ENCODE peak calls at places on chromosomes 1 and 21, in seven cellular contexts. One of them, this sample, is unnamed.

GRCh38 chr1:234611799-234612351 is 1.9 kb upstream of the IRF2BP2 start:
- DNase-seq in AG04450: no peak
- DNase-seq in astrocyte of the spinal cord: no peak
- DNase-seq in endodermal cell: peak; percentile 72
- DNase-seq in lung: no peak
- DNase-seq in cardiac fibroblast: peak; percentile 54
- DNase-seq in GM23338: no peak
- DNase-seq in this sample: no peak

GRCh38 chr1:223430221-223430620 is 37.0 kb downstream of the CCDC185 start:
- DNase-seq in AG04450: no peak
- DNase-seq in astrocyte of the spinal cord: no peak
- DNase-seq in endodermal cell: no peak
- DNase-seq in lung: no peak
- DNase-seq in cardiac fibroblast: no peak
- DNase-seq in GM23338: no peak
- DNase-seq in this sample: no peak

GRCh38 chr1:165886193-165886592 is 58.8 kb downstream of the UCK2 start:
- DNase-seq in AG04450: no peak
- DNase-seq in astrocyte of the spinal cord: no peak
- DNase-seq in endodermal cell: no peak
- DNase-seq in lung: no peak
- DNase-seq in cardiac fibroblast: no peak
- DNase-seq in GM23338: no peak
- DNase-seq in this sample: no peak

GRCh38 chr1:115233598-115233997 is 104.5 kb downstream of the NGF start:
- DNase-seq in AG04450: no peak
- DNase-seq in astrocyte of the spinal cord: no peak
- DNase-seq in endodermal cell: no peak
- DNase-seq in lung: no peak
- DNase-seq in cardiac fibroblast: no peak
- DNase-seq in GM23338: no peak
- DNase-seq in this sample: no peak

GRCh38 chr1:66381626-66382275 is 152.2 kb upstream of the SGIP1 start:
- DNase-seq in AG04450: no peak
- DNase-seq in astrocyte of the spinal cord: no peak
- DNase-seq in endodermal cell: no peak
- DNase-seq in lung: no peak
- DNase-seq in cardiac fibroblast: no peak
- DNase-seq in GM23338: no peak
- DNase-seq in this sample: no peak

GRCh38 chr1:222889445-222889844 is 74.6 kb downstream of the DISP1 start:
- DNase-seq in AG04450: no peak
- DNase-seq in astrocyte of the spinal cord: no peak
- DNase-seq in endodermal cell: no peak
- DNase-seq in lung: no peak
- DNase-seq in cardiac fibroblast: no peak
- DNase-seq in GM23338: no peak
- DNase-seq in this sample: no peak

GRCh38 chr1:98422821-98423220 is 238.7 kb upstream of the SNX7 start:
- DNase-seq in AG04450: no peak
- DNase-seq in astrocyte of the spinal cord: peak; percentile 33
- DNase-seq in endodermal cell: no peak
- DNase-seq in lung: no peak
- DNase-seq in cardiac fibroblast: no peak
- DNase-seq in GM23338: no peak
- DNase-seq in this sample: no peak

GRCh38 chr1:51950701-51951100 is 39.8 kb downstream of the RAB3B start:
- DNase-seq in AG04450: no peak
- DNase-seq in astrocyte of the spinal cord: no peak
- DNase-seq in endodermal cell: no peak
- DNase-seq in lung: no peak
- DNase-seq in cardiac fibroblast: no peak
- DNase-seq in GM23338: no peak
- DNase-seq in this sample: no peak

GRCh38 chr1:63628607-63629006 is 35.4 kb downstream of the PGM1 start:
- DNase-seq in AG04450: no peak
- DNase-seq in astrocyte of the spinal cord: no peak
- DNase-seq in endodermal cell: no peak
- DNase-seq in lung: no peak
- DNase-seq in cardiac fibroblast: no peak
- DNase-seq in GM23338: no peak
- DNase-seq in this sample: no peak

GRCh38 chr1:206000641-206001339 is 2.4 kb downstream of the RAB7B start:
- DNase-seq in AG04450: no peak
- DNase-seq in astrocyte of the spinal cord: no peak
- DNase-seq in endodermal cell: peak; percentile 43
- DNase-seq in lung: no peak
- DNase-seq in cardiac fibroblast: no peak
- DNase-seq in GM23338: no peak
- DNase-seq in this sample: no peak

GRCh38 chr1:39649786-39650185 is 10.3 kb upstream of the HEYL start:
- DNase-seq in AG04450: no peak
- DNase-seq in astrocyte of the spinal cord: no peak
- DNase-seq in endodermal cell: no peak
- DNase-seq in lung: no peak
- DNase-seq in cardiac fibroblast: no peak
- DNase-seq in GM23338: no peak
- DNase-seq in this sample: no peak

GRCh38 chr1:1432951-1433803 is 2.3 kb upstream of the VWA1 start:
- DNase-seq in AG04450: no peak
- DNase-seq in astrocyte of the spinal cord: no peak
- DNase-seq in endodermal cell: peak; percentile 86
- DNase-seq in lung: peak; percentile 89
- DNase-seq in cardiac fibroblast: peak; percentile 36
- DNase-seq in GM23338: peak; percentile 71
- DNase-seq in this sample: no peak

GRCh38 chr1:227793948-227794812 is 21.3 kb upstream of the PRSS38 start:
- DNase-seq in AG04450: peak; percentile 85
- DNase-seq in astrocyte of the spinal cord: peak; percentile 90
- DNase-seq in endodermal cell: peak; percentile 88
- DNase-seq in lung: peak; percentile 52
- DNase-seq in cardiac fibroblast: peak; percentile 90
- DNase-seq in GM23338: peak; percentile 84
- DNase-seq in this sample: no peak

GRCh38 chr1:232377494-232377770 is 252.5 kb downstream of the SIPA1L2 start:
- DNase-seq in AG04450: peak; percentile 7
- DNase-seq in astrocyte of the spinal cord: peak; percentile 81
- DNase-seq in endodermal cell: no peak
- DNase-seq in lung: no peak
- DNase-seq in cardiac fibroblast: peak; percentile 57
- DNase-seq in GM23338: no peak
- DNase-seq in this sample: no peak

GRCh38 chr1:203306970-203307541 is 1.7 kb downstream of the BTG2 start:
- DNase-seq in AG04450: no peak
- DNase-seq in astrocyte of the spinal cord: peak; percentile 24
- DNase-seq in endodermal cell: peak; percentile 74
- DNase-seq in lung: no peak
- DNase-seq in cardiac fibroblast: no peak
- DNase-seq in GM23338: no peak
- DNase-seq in this sample: no peak

GRCh38 chr1:180255538-180256352 is 25.7 kb downstream of the LHX4 start:
- DNase-seq in AG04450: no peak
- DNase-seq in astrocyte of the spinal cord: no peak
- DNase-seq in endodermal cell: no peak
- DNase-seq in lung: no peak
- DNase-seq in cardiac fibroblast: no peak
- DNase-seq in GM23338: no peak
- DNase-seq in this sample: no peak

GRCh38 chr21:24456358-24456757 is 1150.9 kb downstream of the MRPL39 start:
- DNase-seq in AG04450: no peak
- DNase-seq in astrocyte of the spinal cord: peak; percentile 3
- DNase-seq in endodermal cell: no peak
- DNase-seq in lung: no peak
- DNase-seq in cardiac fibroblast: no peak
- DNase-seq in GM23338: no peak
- DNase-seq in this sample: peak; percentile 2

GRCh38 chr1:52792002-52792401 is 50.6 kb upstream of the ZYG11A start:
- DNase-seq in AG04450: no peak
- DNase-seq in astrocyte of the spinal cord: peak; percentile 6
- DNase-seq in endodermal cell: no peak
- DNase-seq in lung: no peak
- DNase-seq in cardiac fibroblast: no peak
- DNase-seq in GM23338: no peak
- DNase-seq in this sample: no peak

GRCh38 chr1:31467005-31467674 is 54.1 kb downstream of the SERINC2 start:
- DNase-seq in AG04450: no peak
- DNase-seq in astrocyte of the spinal cord: peak; percentile 7
- DNase-seq in endodermal cell: no peak
- DNase-seq in lung: no peak
- DNase-seq in cardiac fibroblast: no peak
- DNase-seq in GM23338: peak; percentile 35
- DNase-seq in this sample: no peak

GRCh38 chr1:73033637-73034036 is 751.3 kb upstream of the NEGR1 start:
- DNase-seq in AG04450: no peak
- DNase-seq in astrocyte of the spinal cord: no peak
- DNase-seq in endodermal cell: no peak
- DNase-seq in lung: no peak
- DNase-seq in cardiac fibroblast: no peak
- DNase-seq in GM23338: peak; percentile 26
- DNase-seq in this sample: no peak

GRCh38 chr1:11735531-11735853 is 444 bp upstream of the AGTRAP start:
- DNase-seq in AG04450: no peak
- DNase-seq in astrocyte of the spinal cord: no peak
- DNase-seq in endodermal cell: no peak
- DNase-seq in lung: no peak
- DNase-seq in cardiac fibroblast: no peak
- DNase-seq in GM23338: no peak
- DNase-seq in this sample: no peak

GRCh38 chr1:11738783-11739182 is 2.8 kb downstream of the AGTRAP start:
- DNase-seq in AG04450: no peak
- DNase-seq in astrocyte of the spinal cord: no peak
- DNase-seq in endodermal cell: no peak
- DNase-seq in lung: no peak
- DNase-seq in cardiac fibroblast: no peak
- DNase-seq in GM23338: no peak
- DNase-seq in this sample: no peak

GRCh38 chr1:11736746-11737639 is 1.1 kb downstream of the AGTRAP start:
- DNase-seq in AG04450: no peak
- DNase-seq in astrocyte of the spinal cord: peak; percentile 44
- DNase-seq in endodermal cell: peak; percentile 87
- DNase-seq in lung: peak; percentile 72
- DNase-seq in cardiac fibroblast: peak; percentile 82
- DNase-seq in GM23338: peak; percentile 79
- DNase-seq in this sample: peak; percentile 46

GRCh38 chr1:11738096-11738495 is 2.2 kb downstream of the AGTRAP start:
- DNase-seq in AG04450: no peak
- DNase-seq in astrocyte of the spinal cord: no peak
- DNase-seq in endodermal cell: no peak
- DNase-seq in lung: no peak
- DNase-seq in cardiac fibroblast: no peak
- DNase-seq in GM23338: no peak
- DNase-seq in this sample: no peak

GRCh38 chr1:11735854-11736745 is at the start of gene AGTRAP:
- DNase-seq in AG04450: peak; percentile 67
- DNase-seq in astrocyte of the spinal cord: peak; percentile 91
- DNase-seq in endodermal cell: peak; percentile 98
- DNase-seq in lung: peak; percentile 96
- DNase-seq in cardiac fibroblast: peak; percentile 95
- DNase-seq in GM23338: peak; percentile 97
- DNase-seq in this sample: peak; percentile 48
- TF ChIP-seq CTCF in AG04450: peak; percentile 5
- TF ChIP-seq CTCF in astrocyte of the spinal cord: peak; percentile 14
- TF ChIP-seq CTCF in endodermal cell: peak; percentile 39
- TF ChIP-seq CTCF in lung: no peak
- TF ChIP-seq CTCF in cardiac fibroblast: no peak
- TF ChIP-seq CTCF in GM23338: peak; percentile 17
- TF ChIP-seq CTCF in this sample: peak; percentile 20

GRCh38 chr1:38000233-38000528 is 5.1 kb downstream of the FHL3 start:
- DNase-seq in AG04450: no peak
- DNase-seq in astrocyte of the spinal cord: no peak
- DNase-seq in endodermal cell: no peak
- DNase-seq in lung: no peak
- DNase-seq in cardiac fibroblast: no peak
- DNase-seq in GM23338: no peak
- DNase-seq in this sample: no peak
- H3K4me3 ChIP-seq in AG04450: peak overlapping the region; percentile 47
- H3K4me3 ChIP-seq in astrocyte of the spinal cord: peak overlapping the region; percentile 10
- H3K4me3 ChIP-seq in endodermal cell: peak overlapping the region; percentile 56
- H3K4me3 ChIP-seq in lung: no peak overlapping the region
- H3K4me3 ChIP-seq in cardiac fibroblast: no peak overlapping the region
- H3K4me3 ChIP-seq in GM23338: peak overlapping the region; percentile 34
- H3K4me3 ChIP-seq in this sample: no peak overlapping the region

DNA sequence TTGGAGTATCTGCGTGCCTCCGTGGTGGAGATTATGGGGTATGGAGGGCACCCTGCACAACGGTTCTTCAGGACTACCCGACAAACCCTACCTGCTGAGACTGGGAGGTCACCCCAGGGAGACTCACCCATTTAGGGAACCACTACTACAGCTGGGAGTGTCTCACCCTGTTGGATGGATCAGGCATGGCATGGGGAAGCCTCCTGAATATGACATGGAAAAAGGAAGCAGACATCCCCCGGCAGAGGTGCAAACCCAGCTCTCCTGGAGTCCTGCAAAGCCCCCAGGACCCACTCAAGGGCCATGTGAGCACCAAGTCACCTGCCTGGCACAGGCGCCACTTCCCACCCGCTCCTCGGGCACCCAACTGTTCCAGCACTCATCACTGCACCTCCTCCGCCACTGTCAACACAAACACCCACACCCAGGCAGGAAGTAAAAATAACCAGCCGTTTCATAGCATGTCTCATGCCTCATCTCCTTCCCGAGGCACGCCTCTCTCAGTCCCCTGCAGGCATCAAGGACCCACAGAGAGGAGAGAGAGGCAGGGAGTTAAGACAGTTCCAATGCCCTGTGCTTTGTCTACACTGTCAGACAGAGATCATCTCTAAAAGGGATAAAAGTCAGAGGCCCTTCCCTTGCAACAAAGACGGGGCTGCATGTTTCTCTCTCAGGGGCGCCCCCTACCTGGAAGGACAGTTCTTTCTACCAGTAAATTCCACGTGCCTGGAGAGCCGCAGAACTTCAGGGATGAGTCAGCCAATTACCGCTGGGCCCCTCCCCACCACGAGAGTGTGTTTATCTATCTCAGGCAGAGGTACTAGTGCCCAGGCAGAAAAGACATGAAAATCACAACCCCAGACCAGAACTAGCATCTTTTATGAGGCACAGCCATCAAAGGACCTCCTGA is 150.1 kb upstream of the SOD1 start:
- DNase-seq in AG04450: no peak
- DNase-seq in astrocyte of the spinal cord: peak; percentile 53
- DNase-seq in endodermal cell: peak; percentile 93
- DNase-seq in lung: no peak
- DNase-seq in cardiac fibroblast: peak; percentile 11
- DNase-seq in GM23338: peak; percentile 84
- DNase-seq in this sample: no peak
- TF ChIP-seq CTCF in AG04450: no peak
- TF ChIP-seq CTCF in astrocyte of the spinal cord: peak; percentile 43
- TF ChIP-seq CTCF in endodermal cell: peak; percentile 74
- TF ChIP-seq CTCF in lung: no peak
- TF ChIP-seq CTCF in cardiac fibroblast: no peak
- TF ChIP-seq CTCF in GM23338: peak; percentile 62
- TF ChIP-seq CTCF in this sample: peak; percentile 28

GRCh38 chr1:108627256-108627655 is 33.6 kb downstream of the HENMT1 start:
- DNase-seq in AG04450: no peak
- DNase-seq in astrocyte of the spinal cord: no peak
- DNase-seq in endodermal cell: no peak
- DNase-seq in lung: no peak
- DNase-seq in cardiac fibroblast: no peak
- DNase-seq in GM23338: no peak
- DNase-seq in this sample: no peak
- H3K4me3 ChIP-seq in AG04450: no peak overlapping the region
- H3K4me3 ChIP-seq in astrocyte of the spinal cord: no peak overlapping the region
- H3K4me3 ChIP-seq in endodermal cell: no peak overlapping the region
- H3K4me3 ChIP-seq in lung: no peak overlapping the region
- H3K4me3 ChIP-seq in cardiac fibroblast: no peak overlapping the region
- H3K4me3 ChIP-seq in GM23338: no peak overlapping the region
- H3K4me3 ChIP-seq in this sample: no peak overlapping the region

This sample was measured in retinal pigment epithelial cell.